ENCODE peak calls at places on chromosomes 4 and X, in ten cellular contexts. A is suprapubic skin; I is ovary; Q is CD8-positive, alpha-beta T cell; F is upper lobe of right lung; G is MM.1S; C is breast epithelium; P is cardiac muscle cell; S is body of pancreas; U is small intestine. E is an unnamed sample. For H3K36me3 and H3K4me1, the result is how much of the 10 kb centered on the place peaks cover.

GRCh38 chr4:76199664-76200211 is 13.9 kb downstream of the SCARB2 start:
- DNase-seq in P (no peak), I (no peak), U (peak), Q (no peak), C (no peak), A (no peak), G (peak), S (peak), F (no peak), E (no peak)

GRCh38 chrX:109826954-109827708 is 94.1 kb upstream of the ACSL4 start:
- DNase-seq in I (no peak), U (no peak), A (no peak), F (no peak), P (no peak), S (no peak), C (no peak), G (no peak), Q (no peak), E (no peak)

GRCh38 chr4:2245787-2246275 is 3.9 kb upstream of the HAUS3 start:
- DNase-seq in C (no peak), A (peak), P (no peak), I (peak), G (no peak), S (no peak), U (no peak), F (no peak), Q (no peak), E (peak)

GRCh38 chrX:37509349-37509748 is 62.1 kb upstream of the LANCL3 start:
- DNase-seq in Q (no peak), C (no peak), P (peak), I (no peak), G (peak), U (no peak), A (no peak), F (no peak), S (no peak), E (peak)

GRCh38 chr4:26074672-26075071 is 160.7 kb downstream of the SMIM20 start:
- DNase-seq in P (no peak), F (no peak), G (no peak), C (no peak), A (no peak), S (no peak), Q (no peak), I (no peak), U (no peak), E (peak)

GRCh38 chr4:150119492-150119891 is 41.2 kb downstream of the DCLK2 start:
- DNase-seq in Q (no peak), I (no peak), G (no peak), F (no peak), S (no peak), C (no peak), A (no peak), P (no peak), U (no peak), E (no peak)

GRCh38 chr4:76738081-76738931 is 159.6 kb downstream of the SOWAHB start:
- DNase-seq in F (no peak), P (no peak), I (peak), C (no peak), Q (no peak), G (no peak), U (no peak), S (no peak), A (no peak), E (no peak)

GRCh38 chrX:111955916-111956315 is 79.9 kb downstream of the TRPC5OS start:
- DNase-seq in G (no peak), I (no peak), P (no peak), U (no peak), S (peak), F (no peak), A (no peak), Q (no peak), C (no peak), E (no peak)

GRCh38 chrX:115324194-115324593 is 34.7 kb downstream of the LUZP4 start:
- DNase-seq in U (peak), G (no peak), A (no peak), I (no peak), P (no peak), Q (no peak), F (peak), S (peak), C (no peak), E (no peak)

GRCh38 chrX:122565952-122566351 is 618.1 kb upstream of the GRIA3 start:
- DNase-seq in S (no peak), Q (no peak), A (no peak), F (no peak), G (no peak), I (no peak), C (no peak), P (no peak), U (no peak), E (no peak)

GRCh38 chrX:1466232-1466661 is 13.5 kb upstream of the ASMTL start:
- DNase-seq in I (no peak), C (no peak), U (no peak), G (no peak), F (peak), A (peak), S (no peak), P (no peak), Q (no peak), E (no peak)

GRCh38 chr4:76570141-76570989 is 135.3 kb downstream of the SHROOM3 start:
- DNase-seq in P (peak), C (no peak), U (peak), S (peak), G (no peak), F (no peak), I (no peak), Q (no peak), A (no peak), E (no peak)

GRCh38 chr4:83320548-83320947 is 14.1 kb downstream of the HPSE start:
- DNase-seq in S (peak), C (no peak), A (no peak), I (no peak), P (no peak), F (peak), G (no peak), Q (no peak), U (no peak), E (no peak)

GRCh38 chrX:136525738-136526606 is 6.0 kb upstream of the VGLL1 start:
- DNase-seq in F (no peak), G (no peak), Q (no peak), C (peak), A (no peak), P (no peak), I (peak), U (peak), S (peak), E (no peak)

GRCh38 chr4:950136-951020 is 18.1 kb downstream of the TMEM175 start:
- DNase-seq in S (no peak), F (peak), C (peak), Q (no peak), A (no peak), G (no peak), P (no peak), I (no peak), U (no peak), E (no peak)

GRCh38 chr4:93317046-93317445 is 511.5 kb upstream of the ATOH1 start:
- DNase-seq in I (no peak), U (no peak), Q (no peak), G (no peak), F (no peak), P (no peak), S (no peak), A (no peak), C (no peak), E (no peak)

GRCh38 chr4:42671431-42672194 is 14.7 kb upstream of the ATP8A1 start:
- DNase-seq in I (no peak), Q (peak), C (no peak), U (peak), G (peak), F (no peak), S (no peak), A (no peak), P (no peak), E (no peak)

DNA sequence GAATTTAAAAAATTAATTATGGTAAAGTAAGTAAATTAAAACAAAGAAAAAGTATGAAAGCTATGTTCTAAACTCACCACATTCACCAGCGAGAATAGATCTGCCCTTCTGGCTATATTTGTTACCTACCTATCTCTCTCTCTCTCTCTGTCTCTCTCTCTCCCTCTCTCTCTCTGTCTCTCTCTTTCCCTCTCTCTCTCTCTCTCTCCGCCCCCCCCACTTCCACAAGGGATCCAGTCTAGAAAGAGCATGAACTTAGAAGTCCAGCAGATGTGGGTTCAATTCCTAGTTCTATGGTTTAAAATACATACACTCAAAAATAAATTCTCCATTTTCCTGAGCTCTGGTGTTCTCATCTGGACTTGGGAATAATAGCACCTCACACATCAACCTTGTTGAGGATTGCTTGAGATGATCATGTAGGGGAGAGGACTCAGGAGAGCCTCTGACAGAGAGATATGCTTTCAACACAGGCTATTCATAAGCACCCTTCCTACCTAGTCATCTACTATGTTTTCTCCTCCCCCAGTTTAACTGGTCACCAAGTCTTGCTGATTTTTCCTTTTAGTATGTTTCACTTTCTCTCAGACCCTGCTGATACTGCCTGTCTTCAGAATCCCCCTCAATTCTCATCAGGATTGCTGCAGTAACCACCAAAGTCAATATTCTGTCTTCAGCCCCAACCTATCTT is 64.7 kb downstream of the SLC7A11 start:
- DNase-seq in I (no peak), P (no peak), Q (no peak), A (no peak), F (no peak), U (no peak), G (no peak), S (no peak), C (no peak), E (no peak)
- H3K36me3 ChIP-seq in I (under half), P (under half), Q (under half), A (under half), F (under half), U (under half), G (under half), S (under half), C (under half), E (half or more)

GRCh38 chr4:40478215-40478614 is 143.1 kb downstream of the CHRNA9 start:
- DNase-seq in U (no peak), C (no peak), G (no peak), Q (no peak), F (no peak), P (peak), S (no peak), A (no peak), I (no peak), E (no peak)
- H3K4me1 ChIP-seq in U (under half), C (under half), G (under half), Q (under half), F (under half), P (under half), S (half or more), A (under half), I (under half), E (under half)

GRCh38 chr4:168856312-168856711 is 153.7 kb downstream of the CBR4 start:
- DNase-seq in Q (no peak), C (no peak), S (no peak), G (no peak), A (no peak), F (no peak), I (no peak), U (no peak), P (no peak), E (no peak)
- H3K36me3 ChIP-seq in Q (under half), C (under half), S (under half), G (under half), A (under half), F (under half), I (under half), U (under half), P (under half), E (under half)

GRCh38 chr4:105194328-105195231 is 47.9 kb downstream of the TET2 start:
- DNase-seq in P (no peak), S (no peak), A (no peak), F (no peak), U (no peak), G (peak), Q (no peak), C (no peak), I (no peak), E (peak)
- H3K4me1 ChIP-seq in P (under half), S (under half), A (under half), F (under half), U (under half), G (under half), Q (under half), C (under half), I (under half), E (under half)

GRCh38 chr4:8453957-8454356 is 13.4 kb downstream of the TRMT44 start:
- DNase-seq in I (no peak), C (no peak), S (no peak), A (no peak), F (no peak), U (no peak), Q (no peak), G (no peak), P (no peak), E (no peak)

DNA sequence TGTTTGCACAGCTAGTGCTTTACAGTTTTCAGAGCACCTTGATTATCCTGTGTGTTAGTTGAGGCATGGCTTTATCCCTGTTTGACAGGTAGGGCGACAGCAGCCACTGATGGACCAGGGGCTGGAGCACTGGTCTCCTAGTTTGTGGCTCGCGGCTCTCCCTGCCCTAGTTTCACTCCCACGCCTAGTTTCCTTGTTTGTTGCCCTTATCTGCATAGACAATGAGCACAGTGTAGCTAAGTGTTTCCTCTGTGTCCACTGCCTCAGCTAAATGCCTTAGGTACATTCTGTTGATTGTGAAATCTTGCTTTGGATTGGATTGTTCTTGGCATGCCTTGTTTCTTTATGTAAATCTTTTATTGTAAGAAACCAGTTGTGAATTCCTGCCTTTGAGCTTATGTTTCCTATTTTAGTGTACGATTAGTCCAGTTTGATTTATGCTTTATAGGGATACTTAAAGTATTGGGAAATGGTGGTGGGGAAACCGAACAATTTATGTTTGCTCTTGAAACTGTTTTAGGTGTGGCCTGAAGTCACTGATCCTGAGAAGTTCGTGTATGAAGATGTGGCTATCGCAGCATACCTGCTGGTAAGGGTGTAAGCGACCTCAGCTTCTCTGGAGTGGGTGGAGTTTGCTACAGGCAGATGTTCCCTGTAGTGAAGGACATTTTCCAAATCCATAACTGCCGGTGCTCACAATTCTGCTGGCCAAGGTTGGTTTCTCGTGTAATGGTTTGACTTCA is 11.0 kb downstream of the TRMT44 start:
- DNase-seq in F (no peak), G (no peak), I (no peak), S (no peak), P (no peak), C (no peak), A (no peak), Q (no peak), U (no peak), E (no peak)
- H3K36me3 ChIP-seq in F (half or more), G (under half), I (under half), S (under half), P (half or more), C (under half), A (half or more), Q (half or more), U (under half), E (under half)

GRCh38 chr4:6769138-6769983 is 13.2 kb upstream of the KIAA0232 start:
- DNase-seq in U (no peak), C (peak), A (no peak), G (no peak), Q (no peak), I (no peak), S (no peak), F (peak), P (no peak), E (no peak)
- H3K4me1 ChIP-seq in U (under half), C (under half), A (under half), G (under half), Q (under half), I (under half), S (under half), F (under half), P (under half), E (under half)

GRCh38 chr4:173277340-173277739 is 56.8 kb downstream of the HMGB2 start:
- DNase-seq in P (no peak), G (no peak), C (no peak), U (no peak), Q (no peak), I (no peak), F (no peak), S (no peak), A (no peak), E (no peak)
- H3K36me3 ChIP-seq in P (under half), G (under half), C (under half), U (under half), Q (under half), I (under half), F (under half), S (under half), A (under half), E (under half)

GRCh38 chr4:99825272-99825671 is 8.6 kb downstream of the DAPP1 start:
- DNase-seq in S (no peak), P (no peak), F (no peak), Q (no peak), I (no peak), A (no peak), C (no peak), G (no peak), U (no peak), E (no peak)

GRCh38 chr4:99824070-99824599 is 7.5 kb downstream of the DAPP1 start:
- DNase-seq in G (no peak), C (no peak), I (no peak), P (no peak), A (no peak), Q (no peak), U (no peak), S (no peak), F (no peak), E (no peak)

GRCh38 chr4:99818661-99819060 is 2.0 kb downstream of the DAPP1 start:
- DNase-seq in F (no peak), C (no peak), A (no peak), G (no peak), Q (no peak), U (no peak), I (no peak), S (no peak), P (no peak), E (no peak)

GRCh38 chr4:99822734-99823133 is 6.1 kb downstream of the DAPP1 start:
- DNase-seq in P (no peak), I (no peak), Q (no peak), U (no peak), F (no peak), A (no peak), S (no peak), G (no peak), C (no peak), E (no peak)

GRCh38 chr4:99821918-99822503 is 5.4 kb downstream of the DAPP1 start:
- DNase-seq in G (peak), S (no peak), F (no peak), P (no peak), I (no peak), Q (no peak), U (no peak), A (no peak), C (no peak), E (no peak)
- H3K4me1 ChIP-seq in G (half or more), S (under half), F (under half), P (under half), I (under half), Q (under half), U (under half), A (under half), C (under half), E (under half)

GRCh38 chrX:67338262-67338661 is 205.6 kb upstream of the AR start:
- DNase-seq in S (no peak), I (no peak), P (no peak), Q (no peak), A (no peak), G (no peak), F (no peak), U (no peak), C (no peak), E (no peak)
- H3K36me3 ChIP-seq in S (under half), I (under half), P (under half), Q (under half), A (under half), G (under half), F (under half), U (under half), C (under half), E (under half)

GRCh38 chrX:130084651-130085237 is 25.6 kb downstream of the ELF4 start:
- DNase-seq in A (no peak), Q (no peak), U (no peak), P (no peak), C (no peak), F (no peak), I (no peak), G (peak), S (no peak), E (no peak)

GRCh38 chrX:130086414-130087207 is 23.7 kb downstream of the ELF4 start:
- DNase-seq in I (no peak), G (no peak), C (no peak), A (no peak), S (no peak), U (peak), Q (peak), P (no peak), F (no peak), E (no peak)

GRCh38 chrX:130083656-130084382 is 26.5 kb downstream of the ELF4 start:
- DNase-seq in F (peak), C (no peak), P (no peak), I (no peak), S (no peak), U (no peak), A (no peak), G (no peak), Q (no peak), E (no peak)

GRCh38 chrX:130083107-130083490 is 27.2 kb downstream of the ELF4 start:
- DNase-seq in I (no peak), G (no peak), Q (no peak), U (no peak), A (no peak), F (no peak), C (no peak), P (no peak), S (no peak), E (no peak)

GRCh38 chrX:130085551-130085986 is 24.7 kb downstream of the ELF4 start:
- DNase-seq in I (no peak), G (no peak), S (no peak), C (no peak), A (no peak), F (no peak), U (no peak), Q (no peak), P (no peak), E (no peak)
- H3K4me1 ChIP-seq in I (under half), G (under half), S (under half), C (under half), A (half or more), F (under half), U (under half), Q (half or more), P (under half), E (under half)